ENCODE peak calls at places on chromosomes 3 and 15, in five cellular contexts. S is stimulated activated CD4-positive, alpha-beta T cell treated with anti-CD3 and anti-CD28 coated beads, Interleukin-1b, Interleukin-23, amount 100 ng/mL, for 24 hours; A is activated T-helper 9 cell treated with anti-CD3 and anti-CD28 coated beads, Interleukin-2, amount 50 U/mL, for 16 hours; X is T-helper 9 cell; Y is NCI-H1105. C is an unnamed sample.

GRCh38 chr3:183082355-183082915 is 16.9 kb downstream of the MCCC1 start:
- DNase-seq in S (no peak), A (no peak), Y (no peak), X (no peak), C (no peak)

GRCh38 chr15:92687183-92687582 is 31.6 kb upstream of the FAM174B start:
- DNase-seq in A (no peak), X (no peak), Y (no peak), S (no peak), C (no peak)

GRCh38 chr3:38397320-38397719 is 50.7 kb downstream of the XYLB start:
- DNase-seq in S (no peak), Y (no peak), A (no peak), X (no peak), C (no peak)

GRCh38 chr3:135131290-135131689 is 336.2 kb downstream of the EPHB1 start:
- DNase-seq in A (no peak), S (no peak), Y (no peak), X (no peak), C (no peak)

GRCh38 chr15:46467041-46467440 is 832.2 kb downstream of the SQOR start:
- DNase-seq in S (no peak), X (no peak), A (no peak), Y (no peak), C (no peak)

GRCh38 chr3:8972614-8973013 is 9.3 kb upstream of the RAD18 start:
- DNase-seq in S (no peak), Y (no peak), A (no peak), X (no peak), C (no peak)

GRCh38 chr15:88830016-88830415 is 26.8 kb downstream of the ACAN start:
- DNase-seq in X (no peak), Y (no peak), S (no peak), A (no peak), C (no peak)

GRCh38 chr3:160312014-160312624 is 86.9 kb downstream of the C3orf80 start:
- DNase-seq in X (no peak), A (no peak), S (no peak), Y (no peak), C (no peak)

C was measured in T-helper 2 cell.